ENCODE peak calls at places on chromosomes 13 and 19, in five cellular contexts. One of them, this sample, is unnamed.

GRCh38 chr13:37889102-37889501 is 19.5 kb upstream of the TRPC4 start:
- DNase-seq in coronary artery: no peak
- DNase-seq in endothelial cell of umbilical vein: no peak
- DNase-seq in HepG2: no peak
- DNase-seq in astrocyte: no peak
- DNase-seq in this sample: no peak

GRCh38 chr19:23415561-23416191 is 20.4 kb upstream of the ZNF91 start:
- DNase-seq in coronary artery: no peak
- DNase-seq in endothelial cell of umbilical vein: no peak
- DNase-seq in HepG2: no peak
- DNase-seq in astrocyte: no peak
- DNase-seq in this sample: peak; percentile 78

GRCh38 chr19:3207466-3208242 is 16.8 kb upstream of the CELF5 start:
- DNase-seq in coronary artery: no peak
- DNase-seq in endothelial cell of umbilical vein: no peak
- DNase-seq in HepG2: no peak
- DNase-seq in astrocyte: no peak
- DNase-seq in this sample: no peak

GRCh38 chr19:15672580-15673175 is at the start of gene CYP4F12:
- DNase-seq in coronary artery: peak; percentile 82
- DNase-seq in endothelial cell of umbilical vein: no peak
- DNase-seq in HepG2: peak; percentile 76
- DNase-seq in astrocyte: no peak
- DNase-seq in this sample: peak; percentile 11

GRCh38 chr19:45402469-45403070 is 2.3 kb downstream of the PPP1R13L start:
- DNase-seq in coronary artery: no peak
- DNase-seq in endothelial cell of umbilical vein: peak; percentile 53
- DNase-seq in HepG2: no peak
- DNase-seq in astrocyte: no peak
- DNase-seq in this sample: peak; percentile 82

GRCh38 chr19:2455481-2456300 is 1.1 kb downstream of the LMNB2 start:
- DNase-seq in coronary artery: no peak
- DNase-seq in endothelial cell of umbilical vein: no peak
- DNase-seq in HepG2: no peak
- DNase-seq in astrocyte: no peak
- DNase-seq in this sample: peak; percentile 57

GRCh38 chr13:36709136-36709895 is 35.5 kb downstream of the SERTM1 start:
- DNase-seq in coronary artery: no peak
- DNase-seq in endothelial cell of umbilical vein: no peak
- DNase-seq in HepG2: no peak
- DNase-seq in astrocyte: peak; percentile 22
- DNase-seq in this sample: no peak

GRCh38 chr13:46526763-46527162 is 26.2 kb upstream of the LRCH1 start:
- DNase-seq in coronary artery: no peak
- DNase-seq in endothelial cell of umbilical vein: no peak
- DNase-seq in HepG2: no peak
- DNase-seq in astrocyte: no peak
- DNase-seq in this sample: no peak

GRCh38 chr13:44601596-44601995 is 25.5 kb upstream of the TSC22D1 start:
- DNase-seq in coronary artery: no peak
- DNase-seq in endothelial cell of umbilical vein: no peak
- DNase-seq in HepG2: no peak
- DNase-seq in astrocyte: no peak
- DNase-seq in this sample: no peak

GRCh38 chr13:62375653-62376052 is 960.0 kb upstream of the PCDH20 start:
- DNase-seq in coronary artery: no peak
- DNase-seq in endothelial cell of umbilical vein: no peak
- DNase-seq in HepG2: no peak
- DNase-seq in astrocyte: no peak
- DNase-seq in this sample: no peak

GRCh38 chr19:23909222-23909621 is 5.5 kb upstream of the ZNF726 start:
- DNase-seq in coronary artery: no peak
- DNase-seq in endothelial cell of umbilical vein: no peak
- DNase-seq in HepG2: no peak
- DNase-seq in astrocyte: no peak
- DNase-seq in this sample: no peak

GRCh38 chr13:45297456-45298205 is 43.4 kb downstream of the TPT1 start:
- DNase-seq in coronary artery: no peak
- DNase-seq in endothelial cell of umbilical vein: no peak
- DNase-seq in HepG2: no peak
- DNase-seq in astrocyte: no peak
- DNase-seq in this sample: no peak

GRCh38 chr19:6499052-6499790 is 2.9 kb downstream of the TUBB4A start:
- DNase-seq in coronary artery: no peak
- DNase-seq in endothelial cell of umbilical vein: no peak
- DNase-seq in HepG2: no peak
- DNase-seq in astrocyte: no peak
- DNase-seq in this sample: no peak

GRCh38 chr13:80376554-80376953 is 35.6 kb upstream of the SPRY2 start:
- DNase-seq in coronary artery: no peak
- DNase-seq in endothelial cell of umbilical vein: no peak
- DNase-seq in HepG2: no peak
- DNase-seq in astrocyte: no peak
- DNase-seq in this sample: no peak

GRCh38 chr13:82772802-82773201 is 1109.5 kb downstream of the SLITRK1 start:
- DNase-seq in coronary artery: no peak
- DNase-seq in endothelial cell of umbilical vein: no peak
- DNase-seq in HepG2: no peak
- DNase-seq in astrocyte: peak; percentile 36
- DNase-seq in this sample: no peak

GRCh38 chr19:13299838-13300237 is 149.6 kb downstream of the IER2 start:
- DNase-seq in coronary artery: no peak
- DNase-seq in endothelial cell of umbilical vein: no peak
- DNase-seq in HepG2: no peak
- DNase-seq in astrocyte: no peak
- DNase-seq in this sample: no peak

GRCh38 chr19:45577111-45577905 is 7.3 kb downstream of the OPA3 start:
- DNase-seq in coronary artery: no peak
- DNase-seq in endothelial cell of umbilical vein: no peak
- DNase-seq in HepG2: peak; percentile 86
- DNase-seq in astrocyte: peak; percentile 94
- DNase-seq in this sample: peak; percentile 86

GRCh38 chr13:32955881-32956594 is 60.2 kb upstream of the KL start:
- DNase-seq in coronary artery: no peak
- DNase-seq in endothelial cell of umbilical vein: no peak
- DNase-seq in HepG2: no peak
- DNase-seq in astrocyte: no peak
- DNase-seq in this sample: no peak

GRCh38 chr19:34096020-34096915 is 76.0 kb upstream of the LSM14A start:
- DNase-seq in coronary artery: no peak
- DNase-seq in endothelial cell of umbilical vein: peak; percentile 59
- DNase-seq in HepG2: peak; percentile 41
- DNase-seq in astrocyte: peak; percentile 28
- DNase-seq in this sample: peak; percentile 67

DNA sequence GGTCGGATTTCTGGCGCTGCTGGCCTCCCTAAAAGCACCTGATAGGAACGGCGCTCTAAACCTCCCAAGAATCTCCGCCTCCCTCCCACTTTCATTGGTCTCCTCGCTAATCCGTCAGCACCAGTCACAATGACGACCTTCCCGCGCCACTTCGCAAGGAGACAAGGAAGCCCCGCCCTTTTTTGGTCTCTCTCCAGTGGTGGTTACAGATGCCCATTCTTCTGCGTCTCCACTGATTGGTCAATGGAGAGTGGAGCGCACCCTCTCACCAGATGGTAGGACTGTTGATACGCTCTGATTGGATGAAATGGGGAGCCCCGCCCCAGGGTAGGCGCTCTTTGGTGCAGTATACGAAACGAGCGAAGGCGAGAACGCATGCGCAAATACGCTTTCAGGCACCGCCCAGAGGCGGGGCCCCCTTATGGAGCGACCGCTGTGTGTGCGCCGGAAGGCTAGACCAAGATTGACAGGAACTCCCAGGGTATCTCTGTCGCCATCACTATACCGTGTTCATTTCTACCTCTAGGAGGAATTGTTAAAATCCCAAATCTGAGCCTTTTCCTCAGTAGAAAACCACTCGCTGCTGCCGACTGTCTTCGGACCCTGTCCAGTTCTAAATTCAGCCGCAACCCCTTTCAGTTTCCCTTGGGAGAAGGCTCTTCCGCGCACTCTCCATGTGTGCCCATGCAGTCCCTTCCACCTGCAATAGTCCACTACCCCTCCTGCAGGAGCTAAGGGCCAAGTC is 617 bp upstream of the HNRNPL start:
- DNase-seq in coronary artery: peak; percentile 100
- DNase-seq in endothelial cell of umbilical vein: peak; percentile 100
- DNase-seq in HepG2: peak; percentile 100
- DNase-seq in astrocyte: peak; percentile 100
- DNase-seq in this sample: peak; percentile 100
- TF ChIP-seq CTCF in coronary artery: peak; percentile 3
- TF ChIP-seq CTCF in endothelial cell of umbilical vein: peak; percentile 1
- TF ChIP-seq CTCF in HepG2: peak; percentile 5
- TF ChIP-seq CTCF in astrocyte: no peak
- TF ChIP-seq CTCF in this sample: peak; percentile 13

GRCh38 chr13:59356607-59357006 is 807.1 kb downstream of the DIAPH3 start:
- DNase-seq in coronary artery: no peak
- DNase-seq in endothelial cell of umbilical vein: peak; percentile 97
- DNase-seq in HepG2: no peak
- DNase-seq in astrocyte: peak; percentile 52
- DNase-seq in this sample: peak; percentile 58

GRCh38 chr13:59360916-59361315 is 802.8 kb downstream of the DIAPH3 start:
- DNase-seq in coronary artery: no peak
- DNase-seq in endothelial cell of umbilical vein: no peak
- DNase-seq in HepG2: no peak
- DNase-seq in astrocyte: no peak
- DNase-seq in this sample: no peak

GRCh38 chr13:59363950-59364349 is 799.8 kb downstream of the DIAPH3 start:
- DNase-seq in coronary artery: no peak
- DNase-seq in endothelial cell of umbilical vein: no peak
- DNase-seq in HepG2: no peak
- DNase-seq in astrocyte: no peak
- DNase-seq in this sample: no peak

GRCh38 chr13:59358014-59358413 is 805.7 kb downstream of the DIAPH3 start:
- DNase-seq in coronary artery: no peak
- DNase-seq in endothelial cell of umbilical vein: no peak
- DNase-seq in HepG2: no peak
- DNase-seq in astrocyte: peak; percentile 18
- DNase-seq in this sample: no peak

GRCh38 chr13:59360108-59360507 is 803.6 kb downstream of the DIAPH3 start:
- DNase-seq in coronary artery: no peak
- DNase-seq in endothelial cell of umbilical vein: peak; percentile 59
- DNase-seq in HepG2: no peak
- DNase-seq in astrocyte: no peak
- DNase-seq in this sample: no peak
- H3K27ac ChIP-seq in coronary artery: no peak overlapping the region
- H3K27ac ChIP-seq in endothelial cell of umbilical vein: no peak overlapping the region
- H3K27ac ChIP-seq in HepG2: no peak overlapping the region
- H3K27ac ChIP-seq in astrocyte: no peak overlapping the region
- H3K27ac ChIP-seq in this sample: no peak overlapping the region

DNA sequence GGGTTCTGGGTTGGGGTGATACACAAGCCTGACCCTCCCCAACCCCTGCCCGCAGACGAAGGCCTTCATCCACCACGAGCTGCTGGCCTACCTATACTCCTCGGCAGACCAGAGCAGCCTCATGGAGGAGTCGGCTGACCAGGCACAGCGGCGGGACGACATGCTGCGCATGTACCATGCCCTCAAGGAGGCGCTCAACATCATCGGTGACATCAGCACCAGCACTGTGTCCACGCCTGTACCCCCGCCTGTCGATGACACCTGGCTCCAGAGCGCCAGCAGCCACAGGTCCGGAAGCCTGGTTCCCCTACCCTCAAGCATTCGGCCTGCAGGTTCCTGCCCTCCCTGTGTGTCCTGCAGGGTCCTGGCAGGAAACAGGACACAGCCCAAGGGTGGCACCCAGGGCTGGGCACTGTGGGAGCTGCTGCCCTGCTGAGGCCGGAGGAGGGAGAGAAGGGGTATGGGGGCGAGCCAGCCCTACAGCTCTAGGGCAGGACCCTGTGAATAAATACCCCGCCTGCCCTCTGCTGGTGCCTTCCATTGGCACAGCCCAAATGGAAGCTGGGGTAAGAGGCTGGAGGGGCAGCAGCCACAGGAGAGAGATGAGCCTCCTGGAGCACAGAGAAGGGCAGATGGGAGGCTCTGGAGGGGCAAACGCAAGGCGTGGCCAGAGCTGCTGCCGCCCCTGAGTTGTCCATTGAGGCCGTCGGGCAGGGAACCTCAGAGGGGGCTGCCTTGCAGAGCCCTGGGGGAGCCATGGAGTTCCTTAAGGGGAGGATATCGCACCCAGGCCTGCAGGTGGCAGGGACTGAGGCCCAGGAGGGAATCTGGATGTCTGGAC is 6.8 kb downstream of the TMED1 start:
- DNase-seq in coronary artery: no peak
- DNase-seq in endothelial cell of umbilical vein: no peak
- DNase-seq in HepG2: no peak
- DNase-seq in astrocyte: no peak
- DNase-seq in this sample: no peak
- TF ChIP-seq CTCF in coronary artery: no peak
- TF ChIP-seq CTCF in endothelial cell of umbilical vein: no peak
- TF ChIP-seq CTCF in HepG2: peak; percentile 20
- TF ChIP-seq CTCF in astrocyte: no peak
- TF ChIP-seq CTCF in this sample: no peak

GRCh38 chr19:31312004-31312403 is 37.2 kb downstream of the TSHZ3 start:
- DNase-seq in coronary artery: no peak
- DNase-seq in endothelial cell of umbilical vein: no peak
- DNase-seq in HepG2: no peak
- DNase-seq in astrocyte: peak; percentile 89
- DNase-seq in this sample: peak; percentile 38

GRCh38 chr19:31314156-31314555 is 35.1 kb downstream of the TSHZ3 start:
- DNase-seq in coronary artery: no peak
- DNase-seq in endothelial cell of umbilical vein: no peak
- DNase-seq in HepG2: no peak
- DNase-seq in astrocyte: no peak
- DNase-seq in this sample: no peak

GRCh38 chr19:31314849-31315620 is 34.2 kb downstream of the TSHZ3 start:
- DNase-seq in coronary artery: no peak
- DNase-seq in endothelial cell of umbilical vein: no peak
- DNase-seq in HepG2: no peak
- DNase-seq in astrocyte: no peak
- DNase-seq in this sample: no peak

GRCh38 chr19:31312629-31313244 is 36.5 kb downstream of the TSHZ3 start:
- DNase-seq in coronary artery: no peak
- DNase-seq in endothelial cell of umbilical vein: no peak
- DNase-seq in HepG2: no peak
- DNase-seq in astrocyte: no peak
- DNase-seq in this sample: no peak

DNA sequence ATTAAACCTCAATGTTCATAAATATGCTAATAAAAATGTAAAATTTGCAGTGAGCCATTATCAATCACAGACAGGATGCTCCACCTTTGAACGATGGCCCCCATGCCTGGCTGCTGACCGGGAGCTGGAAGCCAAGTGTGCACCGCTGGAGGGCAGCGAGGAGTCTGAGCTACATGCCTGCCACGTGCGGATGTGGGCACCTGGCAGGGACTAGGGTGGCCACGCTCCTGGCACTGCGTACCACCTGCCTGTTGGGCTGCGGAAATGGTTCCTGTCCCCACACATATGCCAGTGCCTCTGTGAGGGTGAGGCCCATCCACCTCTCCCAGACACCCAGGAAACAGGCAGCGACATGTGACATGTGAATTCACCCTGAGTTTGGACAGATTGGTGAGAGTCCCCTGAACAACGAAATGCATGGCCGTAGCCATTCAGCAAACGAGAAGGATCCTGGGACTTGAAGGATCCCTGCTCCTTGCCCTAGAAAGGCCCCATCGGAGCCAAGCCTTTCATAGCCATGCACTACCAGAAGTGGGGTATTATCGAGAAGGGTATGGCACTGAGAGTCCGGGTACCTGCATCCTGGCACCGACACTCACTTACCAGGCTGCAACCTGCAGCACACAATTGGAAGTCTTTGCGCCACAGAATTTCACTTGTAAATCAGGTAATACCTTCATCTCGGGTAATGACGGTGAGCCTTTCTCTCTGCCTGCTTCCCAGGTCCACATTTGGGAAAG is 35.8 kb downstream of the TSHZ3 start:
- DNase-seq in coronary artery: no peak
- DNase-seq in endothelial cell of umbilical vein: no peak
- DNase-seq in HepG2: no peak
- DNase-seq in astrocyte: no peak
- DNase-seq in this sample: no peak
- H3K27ac ChIP-seq in coronary artery: no peak overlapping the region
- H3K27ac ChIP-seq in endothelial cell of umbilical vein: no peak overlapping the region
- H3K27ac ChIP-seq in HepG2: no peak overlapping the region
- H3K27ac ChIP-seq in astrocyte: no peak overlapping the region
- H3K27ac ChIP-seq in this sample: no peak overlapping the region

This sample was measured in hepatocyte.